ENCODE peak calls at places on chromosomes 1 and 21, in four cellular contexts. O is tibial nerve, C is NCI-H1092 treated with DMSO at 0.1 percent for 48 hours, T is transverse colon. V is an unnamed sample.

GRCh38 chr21:36723371-36723881 is 24.5 kb downstream of the SIM2 start:
- DNase-seq in O (no peak), C (no peak), T (no peak), V (no peak)

GRCh38 chr1:150152182-150152536 is 2.4 kb downstream of the PLEKHO1 start:
- DNase-seq in O (no peak), C (no peak), T (no peak), V (no peak)

GRCh38 chr1:95640746-95641145 is 406.7 kb downstream of the RWDD3 start:
- DNase-seq in O (no peak), C (peak; percentile 67), T (no peak), V (no peak)

GRCh38 chr1:221468556-221468955 is 273.3 kb downstream of the DUSP10 start:
- DNase-seq in O (no peak), C (no peak), T (no peak), V (no peak)

GRCh38 chr1:172902861-172903381 is 147.8 kb downstream of the TNFSF18 start:
- DNase-seq in O (no peak), C (no peak), T (no peak), V (no peak)

GRCh38 chr1:211485480-211485857 is 6.5 kb downstream of the RD3 start:
- DNase-seq in O (no peak), C (no peak), T (no peak), V (no peak)

GRCh38 chr1:204420039-204421004 is 8.7 kb upstream of the PPP1R15B start:
- DNase-seq in O (no peak), C (no peak), T (no peak), V (no peak)

GRCh38 chr1:175935566-175936115 is 192.2 kb upstream of the TNR start:
- DNase-seq in O (no peak), C (no peak), T (no peak), V (no peak)

GRCh38 chr21:38914531-38915385 is 109.0 kb downstream of the ETS2 start:
- DNase-seq in O (no peak), C (peak; percentile 65), T (peak; percentile 50), V (no peak)

GRCh38 chr1:61270107-61270506 is 187.7 kb downstream of the NFIA start:
- DNase-seq in O (no peak), C (no peak), T (no peak), V (no peak)

GRCh38 chr1:2564815-2565415 is 8.7 kb downstream of the TNFRSF14 start:
- DNase-seq in O (no peak), C (no peak), T (no peak), V (no peak)